ENCODE peak calls at places on chromosome 16, in nine cellular contexts. R is HCT116, E is transverse colon, K is ovary, Z is spleen, T is stomach, L is adrenal gland, I is tibial nerve, B is IMR-90. V is an unnamed sample.

GRCh38 chr16:64865037-64865696 is 256.7 kb downstream of the CDH11 start:
- DNase-seq in R (no peak), K (no peak), B (peak), Z (no peak), T (no peak), I (no peak), L (no peak), E (no peak), V (no peak)

GRCh38 chr16:89361756-89362155 is 128.6 kb downstream of the ANKRD11 start:
- DNase-seq in T (no peak), L (no peak), E (no peak), K (no peak), I (no peak), Z (no peak), R (no peak), B (no peak), V (no peak)

GRCh38 chr16:25614836-25615235 is 76.9 kb upstream of the HS3ST4 start:
- DNase-seq in Z (no peak), L (no peak), B (no peak), K (no peak), E (no peak), I (no peak), R (no peak), T (no peak), V (no peak)

GRCh38 chr16:67675579-67675935 is 8.9 kb downstream of the C16orf86 start:
- DNase-seq in Z (no peak), E (no peak), B (no peak), R (no peak), T (no peak), K (no peak), L (no peak), I (no peak), V (no peak)

GRCh38 chr16:50534958-50535357 is 13.2 kb upstream of the NKD1 start:
- DNase-seq in K (no peak), E (no peak), Z (no peak), I (no peak), T (no peak), B (no peak), R (no peak), L (no peak), V (no peak)

GRCh38 chr16:88971371-88972097 is 5.5 kb downstream of the CBFA2T3 start:
- DNase-seq in T (no peak), Z (peak), R (no peak), I (no peak), L (no peak), E (peak), K (no peak), B (no peak), V (no peak)

GRCh38 chr16:86508947-86509758 is 1.2 kb upstream of the FOXF1 start:
- DNase-seq in K (no peak), B (peak), L (peak), R (peak), T (no peak), Z (no peak), I (no peak), E (peak), V (no peak)

GRCh38 chr16:73599870-73600269 is 551.9 kb upstream of the ZFHX3 start:
- DNase-seq in B (no peak), T (no peak), L (no peak), I (no peak), Z (no peak), R (no peak), K (no peak), E (no peak), V (no peak)

GRCh38 chr16:79261461-79261860 is 339.1 kb downstream of the MAF start:
- DNase-seq in K (no peak), I (peak), E (peak), B (no peak), Z (peak), R (no peak), T (peak), L (peak), V (peak)

GRCh38 chr16:57000271-57001025 is 11.1 kb downstream of the NLRC5 start:
- DNase-seq in B (peak), Z (peak), K (peak), R (peak), I (no peak), E (peak), T (peak), L (peak), V (no peak)

GRCh38 chr16:19555938-19556778 is 655 bp downstream of the VPS35L start:
- DNase-seq in R (peak), B (peak), E (peak), I (no peak), Z (no peak), K (no peak), T (no peak), L (no peak), V (peak)

GRCh38 chr16:86866986-86867722 is 288.8 kb downstream of the FOXL1 start:
- DNase-seq in K (no peak), E (no peak), Z (peak), B (no peak), R (no peak), L (no peak), T (no peak), I (no peak), V (no peak)

GRCh38 chr16:56372938-56373337 is 52.4 kb downstream of the AMFR start:
- DNase-seq in K (no peak), L (no peak), I (no peak), B (peak), T (no peak), R (no peak), Z (no peak), E (no peak), V (no peak)

GRCh38 chr16:2779978-2780898 is 3.2 kb upstream of the ELOB start:
- DNase-seq in K (peak), Z (peak), R (no peak), E (peak), I (no peak), B (no peak), L (no peak), T (no peak), V (no peak)

GRCh38 chr16:82900611-82901010 is 273.8 kb downstream of the CDH13 start:
- DNase-seq in L (no peak), E (no peak), Z (no peak), I (no peak), T (no peak), R (no peak), B (no peak), K (no peak), V (no peak)

GRCh38 chr16:55437627-55438026 is 41.4 kb upstream of the MMP2 start:
- DNase-seq in Z (no peak), E (no peak), T (no peak), I (no peak), L (peak), K (no peak), R (no peak), B (peak), V (no peak)

GRCh38 chr16:81831722-81832126 is 52.6 kb downstream of the PLCG2 start:
- DNase-seq in Z (peak), T (peak), R (no peak), B (no peak), L (peak), E (peak), I (no peak), K (peak), V (peak)

GRCh38 chr16:12868788-12869187 is 32.6 kb upstream of the SHISA9 start:
- DNase-seq in I (no peak), K (no peak), Z (no peak), R (no peak), B (no peak), E (no peak), L (no peak), T (no peak), V (no peak)

GRCh38 chr16:79893445-79893844 is 292.9 kb upstream of the MAF start:
- DNase-seq in I (no peak), E (no peak), R (no peak), L (no peak), B (no peak), Z (no peak), K (no peak), T (no peak), V (no peak)

GRCh38 chr16:65142276-65142675 is 20.4 kb upstream of the CDH11 start:
- DNase-seq in E (no peak), R (no peak), B (peak), L (no peak), I (no peak), T (no peak), K (no peak), Z (no peak), V (no peak)

GRCh38 chr16:46947900-46948547 is 25.4 kb downstream of the DNAJA2 start:
- DNase-seq in Z (peak), T (peak), K (no peak), B (peak), E (no peak), L (peak), I (no peak), R (peak), V (no peak)

GRCh38 chr16:27239026-27239425 is 29.5 kb downstream of the NSMCE1 start:
- DNase-seq in T (no peak), I (no peak), R (no peak), E (no peak), L (no peak), B (no peak), Z (no peak), K (no peak), V (no peak)

GRCh38 chr16:88593489-88593888 is 23.3 kb downstream of the ZC3H18 start:
- DNase-seq in L (no peak), K (no peak), I (no peak), R (no peak), B (no peak), E (no peak), T (no peak), Z (no peak), V (no peak)

GRCh38 chr16:4593069-4593468 is 21.6 kb downstream of the UBALD1 start:
- DNase-seq in R (no peak), T (no peak), K (no peak), E (no peak), L (no peak), Z (no peak), I (no peak), B (no peak), V (no peak)
- TF ChIP-seq POLR2A in R (no peak), T (no peak), K (no peak), E (no peak), L (no peak), Z (no peak), I (no peak), B (no peak), V (no peak)

DNA sequence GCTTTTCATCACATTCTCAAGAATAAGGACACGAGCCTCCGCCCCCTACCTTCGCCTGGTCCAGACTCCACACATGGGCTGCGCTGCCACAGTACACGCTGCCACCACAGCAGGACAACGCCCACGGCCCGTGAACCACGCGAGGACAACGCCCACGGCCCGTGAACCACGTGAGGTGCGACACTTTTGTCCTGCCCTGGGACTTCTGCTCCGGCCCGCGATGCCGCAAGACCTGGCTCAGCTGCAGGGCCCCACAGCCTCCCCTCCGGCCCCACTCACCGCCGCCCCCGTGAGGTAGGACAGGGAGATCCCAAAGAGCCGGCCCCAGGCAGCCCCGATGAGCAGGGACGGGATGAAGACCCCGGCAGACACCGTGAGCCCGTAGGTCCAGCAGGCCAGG is 5.9 kb upstream of the CCDC154 start:
- DNase-seq in K (no peak), Z (no peak), L (no peak), T (no peak), R (no peak), E (no peak), B (no peak), I (no peak), V (no peak)
- TF ChIP-seq POLR2A in K (no peak), Z (no peak), L (no peak), T (no peak), R (no peak), E (no peak), B (no peak), I (no peak), V (no peak)

GRCh38 chr16:630815-631405 is at the start of gene WFIKKN1:
- DNase-seq in B (no peak), K (peak), I (no peak), T (peak), R (no peak), E (no peak), Z (no peak), L (peak), V (peak)
- TF ChIP-seq POLR2A in B (no peak), K (no peak), I (no peak), T (no peak), R (no peak), E (no peak), Z (no peak), L (no peak), V (no peak)

GRCh38 chr16:84821179-84821578 is 1.4 kb downstream of the CRISPLD2 start:
- DNase-seq in Z (no peak), R (no peak), E (no peak), B (no peak), I (no peak), L (no peak), K (no peak), T (no peak), V (no peak)

GRCh38 chr16:84822990-84823389 is 3.2 kb downstream of the CRISPLD2 start:
- DNase-seq in T (no peak), Z (no peak), E (no peak), K (no peak), R (no peak), L (no peak), I (no peak), B (no peak), V (no peak)

GRCh38 chr16:84820771-84821170 is 986 bp downstream of the CRISPLD2 start:
- DNase-seq in R (no peak), Z (no peak), T (no peak), B (no peak), L (no peak), I (no peak), E (no peak), K (no peak), V (no peak)

GRCh38 chr16:84823484-84823883 is 3.7 kb downstream of the CRISPLD2 start:
- DNase-seq in I (no peak), T (no peak), E (no peak), K (peak), Z (no peak), B (no peak), R (no peak), L (no peak), V (no peak)

DNA sequence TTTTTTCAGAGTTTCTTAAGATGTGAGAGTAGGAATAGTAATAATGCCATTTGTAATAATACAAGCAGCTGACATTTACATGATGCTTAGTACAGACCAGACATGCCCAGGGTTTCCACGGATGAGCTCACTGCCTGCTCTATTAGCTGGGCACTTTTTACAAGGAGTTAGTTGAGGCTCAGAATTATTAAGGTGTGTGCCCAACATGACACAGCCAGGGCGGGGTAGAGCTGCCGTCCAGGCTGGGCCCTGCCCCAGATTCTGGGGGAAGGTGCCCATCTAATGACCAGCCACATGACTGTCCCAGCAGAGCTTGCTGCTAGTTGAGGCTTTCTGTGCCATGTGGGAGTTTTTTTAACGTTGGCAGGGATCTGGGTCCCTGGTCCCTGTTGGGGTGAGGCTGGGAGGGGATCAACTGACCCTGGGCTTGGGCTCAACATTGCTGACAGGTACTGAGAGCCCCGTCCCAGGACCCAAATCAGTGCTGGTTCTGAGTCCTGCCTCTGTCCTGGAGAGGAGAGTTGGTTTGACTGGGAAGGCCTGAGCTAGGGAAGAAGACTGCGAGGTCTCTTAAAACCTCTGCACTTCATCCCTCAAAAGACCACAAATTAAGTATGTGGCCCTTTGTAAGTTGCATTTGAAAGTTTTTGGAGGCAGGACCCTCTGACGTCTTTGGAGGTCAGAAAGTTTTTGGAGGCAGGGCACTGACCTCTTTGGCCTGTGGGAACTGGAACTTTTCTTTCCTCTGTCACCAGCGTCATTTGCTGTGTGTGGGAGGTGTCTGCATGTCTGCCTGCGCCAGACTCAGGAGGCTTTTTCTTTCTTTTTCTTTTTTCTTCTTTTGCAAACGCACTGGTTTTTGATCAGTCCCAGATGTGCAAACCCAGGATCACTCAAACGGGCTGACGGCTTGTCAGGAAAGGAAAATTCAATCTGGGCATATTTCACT is 2.2 kb downstream of the CRISPLD2 start:
- DNase-seq in Z (no peak), L (no peak), T (no peak), I (no peak), E (no peak), B (no peak), R (no peak), K (peak), V (peak)
- TF ChIP-seq POLR2A in Z (no peak), L (peak), T (no peak), I (peak), E (no peak), B (no peak), R (no peak), K (no peak), V (no peak)

V was measured in testis.